ENCODE peak calls at places on chromosomes 2 and 18, in seven cellular contexts. One of them, this sample, is unnamed.

GRCh38 chr2:240135706-240136012 is 446 bp downstream of the COPS9 start:
- DNase-seq in activated CD4-positive, alpha-beta T cell treated with anti-CD3 and anti-CD28 coated beads, Interleukin-2, amount 50 U/mL, for 1 hour: no peak
- DNase-seq in AG08396: no peak
- DNase-seq in stimulated activated CD8-positive, alpha-beta memory T cell treated with anti-CD3 and anti-CD28 coated beads, Interleukin-7, amount 100 ng/mL, for 1 hour: no peak
- DNase-seq in naive thymus-derived CD4-positive, alpha-beta T cell: no peak
- DNase-seq in dermis microvascular lymphatic vessel endothelial cell: peak
- DNase-seq in EL: no peak
- DNase-seq in this sample: no peak

GRCh38 chr18:21369146-21369545 is 127.1 kb downstream of the GREB1L start:
- DNase-seq in activated CD4-positive, alpha-beta T cell treated with anti-CD3 and anti-CD28 coated beads, Interleukin-2, amount 50 U/mL, for 1 hour: no peak
- DNase-seq in AG08396: no peak
- DNase-seq in stimulated activated CD8-positive, alpha-beta memory T cell treated with anti-CD3 and anti-CD28 coated beads, Interleukin-7, amount 100 ng/mL, for 1 hour: no peak
- DNase-seq in naive thymus-derived CD4-positive, alpha-beta T cell: no peak
- DNase-seq in dermis microvascular lymphatic vessel endothelial cell: no peak
- DNase-seq in EL: no peak
- DNase-seq in this sample: no peak

GRCh38 chr2:30990176-30990575 is 148.1 kb downstream of the GALNT14 start:
- DNase-seq in activated CD4-positive, alpha-beta T cell treated with anti-CD3 and anti-CD28 coated beads, Interleukin-2, amount 50 U/mL, for 1 hour: no peak
- DNase-seq in AG08396: no peak
- DNase-seq in stimulated activated CD8-positive, alpha-beta memory T cell treated with anti-CD3 and anti-CD28 coated beads, Interleukin-7, amount 100 ng/mL, for 1 hour: no peak
- DNase-seq in naive thymus-derived CD4-positive, alpha-beta T cell: no peak
- DNase-seq in dermis microvascular lymphatic vessel endothelial cell: no peak
- DNase-seq in EL: no peak
- DNase-seq in this sample: no peak

GRCh38 chr2:118632921-118633320 is 214.5 kb downstream of the EN1 start:
- DNase-seq in activated CD4-positive, alpha-beta T cell treated with anti-CD3 and anti-CD28 coated beads, Interleukin-2, amount 50 U/mL, for 1 hour: no peak
- DNase-seq in AG08396: no peak
- DNase-seq in stimulated activated CD8-positive, alpha-beta memory T cell treated with anti-CD3 and anti-CD28 coated beads, Interleukin-7, amount 100 ng/mL, for 1 hour: no peak
- DNase-seq in naive thymus-derived CD4-positive, alpha-beta T cell: no peak
- DNase-seq in dermis microvascular lymphatic vessel endothelial cell: no peak
- DNase-seq in EL: no peak
- DNase-seq in this sample: no peak

GRCh38 chr18:21241224-21242131 is 554 bp upstream of the GREB1L start:
- DNase-seq in activated CD4-positive, alpha-beta T cell treated with anti-CD3 and anti-CD28 coated beads, Interleukin-2, amount 50 U/mL, for 1 hour: no peak
- DNase-seq in AG08396: peak
- DNase-seq in stimulated activated CD8-positive, alpha-beta memory T cell treated with anti-CD3 and anti-CD28 coated beads, Interleukin-7, amount 100 ng/mL, for 1 hour: no peak
- DNase-seq in naive thymus-derived CD4-positive, alpha-beta T cell: no peak
- DNase-seq in dermis microvascular lymphatic vessel endothelial cell: peak
- DNase-seq in EL: peak
- DNase-seq in this sample: no peak

GRCh38 chr2:207230261-207231105 is 64.7 kb upstream of the KLF7 start:
- DNase-seq in activated CD4-positive, alpha-beta T cell treated with anti-CD3 and anti-CD28 coated beads, Interleukin-2, amount 50 U/mL, for 1 hour: no peak
- DNase-seq in AG08396: no peak
- DNase-seq in stimulated activated CD8-positive, alpha-beta memory T cell treated with anti-CD3 and anti-CD28 coated beads, Interleukin-7, amount 100 ng/mL, for 1 hour: no peak
- DNase-seq in naive thymus-derived CD4-positive, alpha-beta T cell: no peak
- DNase-seq in dermis microvascular lymphatic vessel endothelial cell: peak
- DNase-seq in EL: peak
- DNase-seq in this sample: peak

GRCh38 chr2:229704231-229704630 is 10.1 kb downstream of the DNER start:
- DNase-seq in activated CD4-positive, alpha-beta T cell treated with anti-CD3 and anti-CD28 coated beads, Interleukin-2, amount 50 U/mL, for 1 hour: no peak
- DNase-seq in AG08396: no peak
- DNase-seq in stimulated activated CD8-positive, alpha-beta memory T cell treated with anti-CD3 and anti-CD28 coated beads, Interleukin-7, amount 100 ng/mL, for 1 hour: no peak
- DNase-seq in naive thymus-derived CD4-positive, alpha-beta T cell: no peak
- DNase-seq in dermis microvascular lymphatic vessel endothelial cell: no peak
- DNase-seq in EL: no peak
- DNase-seq in this sample: no peak

GRCh38 chr2:54755641-54756326 is 32.3 kb downstream of the EML6 start:
- DNase-seq in activated CD4-positive, alpha-beta T cell treated with anti-CD3 and anti-CD28 coated beads, Interleukin-2, amount 50 U/mL, for 1 hour: no peak
- DNase-seq in AG08396: no peak
- DNase-seq in stimulated activated CD8-positive, alpha-beta memory T cell treated with anti-CD3 and anti-CD28 coated beads, Interleukin-7, amount 100 ng/mL, for 1 hour: no peak
- DNase-seq in naive thymus-derived CD4-positive, alpha-beta T cell: no peak
- DNase-seq in dermis microvascular lymphatic vessel endothelial cell: no peak
- DNase-seq in EL: no peak
- DNase-seq in this sample: no peak